ENCODE peak calls at places on chromosomes 5 and 9, in four cellular contexts. One of them, this sample, is unnamed.

GRCh38 chr5:38546691-38547146 is 9.7 kb downstream of the LIFR start:
- DNase-seq in HL-60: no peak
- DNase-seq in GM12878: no peak
- DNase-seq in K562: no peak
- DNase-seq in this sample: no peak

GRCh38 chr5:124021066-124021641 is 509.2 kb downstream of the CSNK1G3 start:
- DNase-seq in K562: no peak
- DNase-seq in GM12878: no peak
- DNase-seq in HL-60: no peak
- DNase-seq in this sample: no peak

GRCh38 chr9:84557751-84558150 is 111.8 kb upstream of the NTRK2 start:
- DNase-seq in HL-60: no peak
- DNase-seq in K562: no peak
- DNase-seq in GM12878: no peak
- DNase-seq in this sample: no peak

GRCh38 chr5:159106193-159106568 is 6.5 kb upstream of the EBF1 start:
- DNase-seq in K562: no peak
- DNase-seq in HL-60: no peak
- DNase-seq in GM12878: no peak
- DNase-seq in this sample: no peak

GRCh38 chr5:14153932-14154646 is 10.9 kb downstream of the TRIO start:
- DNase-seq in HL-60: no peak
- DNase-seq in K562: no peak
- DNase-seq in GM12878: no peak
- DNase-seq in this sample: no peak

GRCh38 chr9:99778829-99779228 is 42.9 kb upstream of the NR4A3 start:
- DNase-seq in GM12878: no peak
- DNase-seq in K562: no peak
- DNase-seq in HL-60: no peak
- DNase-seq in this sample: no peak

GRCh38 chr5:40284863-40285262 is 394.9 kb upstream of the PTGER4 start:
- DNase-seq in GM12878: no peak
- DNase-seq in K562: no peak
- DNase-seq in HL-60: no peak
- DNase-seq in this sample: no peak

GRCh38 chr5:125486634-125487033 is 740.2 kb upstream of the ZNF608 start:
- DNase-seq in GM12878: no peak
- DNase-seq in K562: no peak
- DNase-seq in HL-60: no peak
- DNase-seq in this sample: no peak

GRCh38 chr5:1840071-1840547 is 38.9 kb downstream of the NDUFS6 start:
- DNase-seq in HL-60: no peak
- DNase-seq in GM12878: no peak
- DNase-seq in K562: no peak
- DNase-seq in this sample: no peak

GRCh38 chr5:97550164-97550563 is 367.1 kb upstream of the RIOK2 start:
- DNase-seq in K562: no peak
- DNase-seq in GM12878: no peak
- DNase-seq in HL-60: no peak
- DNase-seq in this sample: no peak

GRCh38 chr5:167658890-167659289 is 632.6 kb upstream of the WWC1 start:
- DNase-seq in HL-60: no peak
- DNase-seq in K562: no peak
- DNase-seq in GM12878: no peak
- DNase-seq in this sample: no peak

GRCh38 chr9:89447416-89447815 is 50.5 kb downstream of the SEMA4D start:
- DNase-seq in K562: no peak
- DNase-seq in GM12878: no peak
- DNase-seq in HL-60: no peak
- DNase-seq in this sample: no peak

GRCh38 chr9:128893354-128893753 is 11.4 kb downstream of the LRRC8A start:
- DNase-seq in K562: no peak
- DNase-seq in HL-60: no peak
- DNase-seq in GM12878: no peak
- DNase-seq in this sample: no peak

GRCh38 chr9:128894764-128895163 is 12.8 kb downstream of the LRRC8A start:
- DNase-seq in HL-60: no peak
- DNase-seq in GM12878: no peak
- DNase-seq in K562: no peak
- DNase-seq in this sample: no peak

GRCh38 chr9:128891354-128892222 is 9.7 kb downstream of the LRRC8A start:
- DNase-seq in K562: no peak
- DNase-seq in GM12878: no peak
- DNase-seq in HL-60: no peak
- DNase-seq in this sample: no peak

GRCh38 chr9:128895556-128895955 is 13.6 kb downstream of the LRRC8A start:
- DNase-seq in HL-60: no peak
- DNase-seq in K562: no peak
- DNase-seq in GM12878: no peak
- DNase-seq in this sample: no peak

DNA sequence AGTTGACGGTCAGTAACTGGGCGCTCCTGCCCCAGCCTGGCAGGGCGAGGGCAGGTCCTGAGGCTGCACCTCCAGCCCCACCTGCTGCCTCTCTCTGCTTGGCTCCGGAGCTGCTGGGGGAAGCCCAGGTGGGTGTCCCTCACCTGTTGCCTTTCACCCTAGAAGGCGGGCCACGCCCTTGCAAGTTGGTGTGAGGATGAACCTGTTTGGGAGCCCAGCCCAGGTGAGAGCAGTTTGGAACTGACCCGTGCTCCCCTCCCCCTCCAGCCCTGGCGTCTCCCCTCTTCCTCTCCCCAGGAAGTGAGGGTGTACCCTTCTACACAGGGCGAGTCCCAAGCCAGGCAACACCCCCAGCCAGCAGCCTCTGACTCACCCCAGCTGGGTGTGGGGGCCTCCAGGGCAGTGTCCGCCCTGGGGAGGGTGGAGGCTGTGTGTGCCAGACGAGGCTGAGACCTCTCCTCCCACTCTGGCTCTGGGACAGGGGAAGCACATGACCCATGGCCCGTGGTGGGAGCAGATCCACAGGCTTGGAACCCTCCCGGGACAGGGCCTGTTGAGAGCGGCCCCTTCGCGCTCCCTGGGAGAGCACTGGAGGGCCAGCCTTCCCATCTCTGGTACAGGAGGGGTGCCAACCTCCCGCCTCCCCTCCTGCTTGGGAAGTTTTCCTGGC is 10.4 kb downstream of the LRRC8A start:
- DNase-seq in GM12878: no peak
- DNase-seq in K562: peak; percentile 55
- DNase-seq in HL-60: no peak
- DNase-seq in this sample: no peak
- TF ChIP-seq POLR2AphosphoS5 in GM12878: no peak
- TF ChIP-seq POLR2AphosphoS5 in K562: no peak
- TF ChIP-seq POLR2AphosphoS5 in HL-60: no peak
- TF ChIP-seq POLR2AphosphoS5 in this sample: no peak

GRCh38 chr5:58201922-58202648 is 257.8 kb downstream of the PLK2 start:
- DNase-seq in GM12878: no peak
- DNase-seq in HL-60: no peak
- DNase-seq in K562: no peak
- DNase-seq in this sample: no peak
- TF ChIP-seq SPI1 in GM12878: no peak
- TF ChIP-seq SPI1 in HL-60: no peak
- TF ChIP-seq SPI1 in K562: no peak
- TF ChIP-seq SPI1 in this sample: no peak

GRCh38 chr5:177133119-177133844 is at the start of gene NSD1:
- DNase-seq in GM12878: peak; percentile 42
- DNase-seq in K562: peak; percentile 97
- DNase-seq in HL-60: peak; percentile 83
- DNase-seq in this sample: peak; percentile 91

GRCh38 chr5:177131711-177132503 is 1.7 kb upstream of the NSD1 start:
- DNase-seq in GM12878: no peak
- DNase-seq in HL-60: no peak
- DNase-seq in K562: no peak
- DNase-seq in this sample: no peak

GRCh38 chr5:177134653-177135225 is 1.2 kb downstream of the NSD1 start:
- DNase-seq in K562: no peak
- DNase-seq in HL-60: no peak
- DNase-seq in GM12878: no peak
- DNase-seq in this sample: no peak

GRCh38 chr5:177132504-177133118 is 962 bp upstream of the NSD1 start:
- DNase-seq in GM12878: no peak
- DNase-seq in K562: no peak
- DNase-seq in HL-60: no peak
- DNase-seq in this sample: no peak

DNA sequence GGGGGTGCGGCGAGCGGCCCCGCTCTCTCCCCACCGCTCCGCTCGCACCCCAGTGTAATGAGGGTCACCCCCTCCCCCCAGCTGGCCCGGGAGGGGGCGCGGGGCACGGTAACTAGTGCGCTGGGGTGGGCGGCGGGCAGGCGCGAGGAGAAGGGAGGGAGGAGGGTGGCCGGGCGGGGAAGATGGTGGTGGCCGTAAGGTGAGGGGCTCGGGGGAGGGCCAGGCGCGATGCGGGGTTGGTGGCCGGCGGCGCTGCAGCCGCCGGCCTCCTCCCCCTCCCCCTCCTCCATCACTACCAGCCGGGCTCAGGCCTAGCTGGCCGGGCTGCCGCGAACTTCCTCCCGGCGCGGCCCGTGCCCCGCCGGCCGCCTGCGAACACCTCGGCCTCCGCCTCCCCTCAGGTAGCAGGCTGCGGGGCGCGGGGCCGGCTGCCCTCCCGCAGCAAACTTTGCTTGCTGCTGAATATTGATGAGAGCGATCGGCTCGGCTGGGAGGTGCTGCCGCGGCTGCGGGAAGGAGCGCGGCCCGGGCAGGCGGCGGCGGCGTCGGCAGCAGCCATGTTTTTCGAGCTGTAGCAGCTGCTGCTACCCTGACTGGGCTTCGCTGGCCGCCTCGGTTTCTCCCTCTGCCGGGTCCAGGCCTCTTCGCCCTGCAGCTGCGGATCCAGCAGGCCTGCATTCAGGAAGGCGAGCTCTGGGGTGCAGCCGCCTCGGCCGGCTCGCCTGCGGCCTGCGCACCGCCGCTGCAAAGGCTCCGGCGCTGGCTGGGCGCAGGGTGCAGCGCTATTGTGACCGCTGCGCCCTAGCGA is 476 bp downstream of the NSD1 start:
- DNase-seq in K562: peak; percentile 82
- DNase-seq in GM12878: no peak
- DNase-seq in HL-60: peak; percentile 41
- DNase-seq in this sample: no peak
- TF ChIP-seq POLR2AphosphoS5 in K562: no peak
- TF ChIP-seq POLR2AphosphoS5 in GM12878: peak; percentile 26
- TF ChIP-seq POLR2AphosphoS5 in HL-60: peak; percentile 33
- TF ChIP-seq POLR2AphosphoS5 in this sample: peak; percentile 40

DNA sequence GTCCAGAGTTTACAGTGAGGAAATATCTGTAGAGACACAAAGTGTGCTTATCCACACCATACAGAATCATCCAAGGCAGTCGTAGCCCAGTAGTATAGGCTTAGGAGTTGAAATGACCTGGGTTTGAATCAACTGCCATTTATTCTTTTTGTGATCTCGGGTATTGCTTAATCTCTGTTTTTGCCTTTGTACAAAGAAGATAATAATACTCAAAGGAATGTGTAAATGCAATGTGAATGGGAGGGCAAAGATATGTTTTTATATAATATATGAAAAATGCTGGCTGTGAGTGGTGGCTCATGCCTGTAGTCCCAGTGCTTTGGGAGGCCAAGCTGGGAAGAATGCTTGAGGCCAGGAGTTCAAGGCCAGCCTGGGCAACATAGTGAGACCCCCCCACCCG is 141.1 kb downstream of the SPATA31D1 start:
- DNase-seq in GM12878: no peak
- DNase-seq in HL-60: no peak
- DNase-seq in K562: no peak
- DNase-seq in this sample: no peak
- TF ChIP-seq SPI1 in GM12878: no peak
- TF ChIP-seq SPI1 in HL-60: no peak
- TF ChIP-seq SPI1 in K562: no peak
- TF ChIP-seq SPI1 in this sample: no peak

DNA sequence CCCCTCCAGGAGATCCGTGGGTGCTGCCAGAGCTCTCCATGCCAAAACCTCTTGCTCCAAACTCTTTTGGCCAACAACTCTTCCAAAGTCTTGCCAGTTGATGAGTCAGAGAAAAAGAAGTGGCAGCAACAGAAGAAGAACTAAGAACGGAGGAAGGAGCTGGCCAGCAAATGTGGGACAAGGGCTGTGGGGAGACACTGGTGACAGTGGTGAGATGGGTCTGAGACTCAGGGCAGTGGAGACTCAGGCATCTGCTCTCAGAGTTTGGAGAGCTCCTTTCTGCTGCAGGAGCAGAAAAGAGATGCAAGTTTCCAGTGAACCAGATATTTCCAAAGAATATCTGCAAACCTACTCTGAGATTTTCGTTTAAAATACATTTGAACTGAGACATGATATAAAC is 92.3 kb upstream of the SEMA6A start:
- DNase-seq in GM12878: no peak
- DNase-seq in HL-60: no peak
- DNase-seq in K562: no peak
- DNase-seq in this sample: no peak
- TF ChIP-seq POLR2AphosphoS5 in GM12878: no peak
- TF ChIP-seq POLR2AphosphoS5 in HL-60: no peak
- TF ChIP-seq POLR2AphosphoS5 in K562: no peak
- TF ChIP-seq POLR2AphosphoS5 in this sample: no peak

DNA sequence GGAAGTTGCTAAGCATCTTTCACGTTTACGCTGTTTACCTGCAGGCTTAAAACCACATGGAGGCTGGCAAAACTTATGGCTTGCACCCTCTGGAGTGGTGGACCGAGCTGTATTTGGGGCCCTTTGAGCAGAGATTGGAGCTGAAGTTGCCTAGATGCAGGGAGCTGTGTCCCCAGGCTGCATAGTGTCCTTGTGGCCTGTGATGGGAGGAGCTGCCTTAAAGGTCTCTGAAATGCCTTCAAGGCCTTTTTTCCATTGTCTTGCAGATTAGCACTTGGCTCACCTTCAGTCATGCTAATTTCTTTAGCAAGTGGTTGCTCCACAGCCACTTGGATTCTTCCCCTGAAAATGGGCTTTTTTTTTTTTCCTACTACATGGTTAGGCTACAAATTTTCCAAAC is 81.5 kb upstream of the CHD1 start:
- DNase-seq in GM12878: no peak
- DNase-seq in K562: no peak
- DNase-seq in HL-60: no peak
- DNase-seq in this sample: no peak
- TF ChIP-seq SPI1 in GM12878: no peak
- TF ChIP-seq SPI1 in K562: no peak
- TF ChIP-seq SPI1 in HL-60: no peak
- TF ChIP-seq SPI1 in this sample: no peak

DNA sequence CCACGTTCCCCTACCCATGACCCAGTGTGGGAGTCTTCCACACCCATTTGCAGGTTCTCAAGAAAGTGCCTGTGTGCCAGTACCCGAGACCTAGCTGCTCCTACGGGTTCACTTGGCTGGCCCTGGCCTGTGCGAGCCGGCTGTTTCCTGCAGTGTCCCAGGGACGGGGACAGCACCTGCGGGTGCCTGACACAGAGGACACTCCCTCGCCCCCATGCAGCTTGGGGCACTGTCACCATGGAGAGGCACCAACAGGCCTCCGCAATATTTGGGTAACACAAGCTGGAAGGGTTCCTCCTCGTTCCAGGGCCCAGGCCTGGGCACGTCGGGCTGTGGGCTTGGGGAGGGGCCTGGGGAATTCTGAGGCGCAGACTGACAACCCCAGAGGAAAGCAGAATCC is 41.4 kb downstream of the DUSP1 start:
- DNase-seq in GM12878: no peak
- DNase-seq in K562: no peak
- DNase-seq in HL-60: no peak
- DNase-seq in this sample: no peak
- TF ChIP-seq POLR2AphosphoS5 in GM12878: no peak
- TF ChIP-seq POLR2AphosphoS5 in K562: no peak
- TF ChIP-seq POLR2AphosphoS5 in HL-60: no peak
- TF ChIP-seq POLR2AphosphoS5 in this sample: no peak

This sample was measured in GM12891.